ENCODE peak calls at places on chromosomes 11 and 22, in seven cellular contexts. Q is endodermal cell, F is OCI-LY7, R is prostate gland, W is colonic mucosa, G is H9, A is Peyer's patch. S is an unnamed sample. For H3K4me1, the result is how much of the 10 kb centered on the place peaks cover.

GRCh38 chr11:114447444-114447843 is 8.2 kb downstream of the REXO2 start:
- DNase-seq in R (no peak), G (no peak), Q (no peak), A (no peak), W (no peak), F (no peak), S (no peak)

GRCh38 chr11:34977039-34977906 is 60.9 kb downstream of the PDHX start:
- DNase-seq in Q (no peak), A (no peak), R (no peak), G (no peak), W (no peak), F (no peak), S (no peak)

GRCh38 chr11:96781082-96781481 is 391.3 kb downstream of the JRKL start:
- DNase-seq in F (no peak), R (no peak), Q (no peak), G (no peak), W (no peak), A (no peak), S (no peak)

GRCh38 chr11:76119032-76119431 is 87.3 kb downstream of the WNT11 start:
- DNase-seq in Q (no peak), F (no peak), R (no peak), W (no peak), A (no peak), G (no peak), S (no peak)

GRCh38 chr11:57648791-57649735 is 649 bp downstream of the YPEL4 start:
- DNase-seq in F (peak), A (no peak), G (peak), W (no peak), R (no peak), Q (peak), S (no peak)

GRCh38 chr11:6418958-6419611 is at the start of gene APBB1:
- DNase-seq in R (peak), Q (no peak), G (peak), A (peak), W (peak), F (peak), S (peak)

GRCh38 chr11:134040386-134041297 is 28.2 kb upstream of the JAM3 start:
- DNase-seq in F (no peak), G (no peak), A (no peak), Q (no peak), R (no peak), W (no peak), S (no peak)

GRCh38 chr22:35315141-35315854 is 15.6 kb downstream of the TOM1 start:
- DNase-seq in G (no peak), R (peak), F (no peak), W (no peak), Q (no peak), A (no peak), S (peak)

GRCh38 chr11:1323779-1324178 is 14.3 kb upstream of the TOLLIP start:
- DNase-seq in W (no peak), A (no peak), F (no peak), Q (no peak), G (no peak), R (no peak), S (no peak)

GRCh38 chr11:46491661-46492331 is 100.2 kb upstream of the CHRM4 start:
- DNase-seq in W (no peak), A (no peak), G (no peak), F (no peak), Q (no peak), R (no peak), S (no peak)

GRCh38 chr11:28976801-28977145 is 868.6 kb downstream of the METTL15 start:
- DNase-seq in G (no peak), Q (no peak), A (no peak), F (no peak), R (no peak), W (no peak), S (peak)

GRCh38 chr22:19615001-19615461 is 90.8 kb upstream of the CLDN5 start:
- DNase-seq in R (no peak), G (no peak), A (no peak), F (peak), Q (no peak), W (no peak), S (no peak)

GRCh38 chr11:64237484-64237951 is 3.1 kb downstream of the VEGFB start:
- DNase-seq in Q (no peak), R (peak), A (no peak), W (peak), G (no peak), F (no peak), S (no peak)

GRCh38 chr11:40689823-40690222 is 769.6 kb downstream of the LRRC4C start:
- DNase-seq in G (no peak), F (no peak), W (no peak), R (no peak), Q (no peak), A (no peak), S (no peak)

GRCh38 chr11:69326622-69327219 is 32.8 kb downstream of the MYEOV start:
- DNase-seq in Q (peak), W (peak), R (no peak), F (no peak), A (no peak), G (peak), S (no peak)

GRCh38 chr11:32391965-32392553 is 43.3 kb downstream of the WT1 start:
- DNase-seq in A (no peak), G (no peak), R (no peak), F (no peak), W (no peak), Q (no peak), S (no peak)

GRCh38 chr11:14356342-14356741 is 2.6 kb downstream of the RRAS2 start:
- DNase-seq in F (no peak), A (no peak), R (no peak), G (no peak), W (no peak), Q (no peak), S (no peak)

GRCh38 chr11:129145276-129145675 is 46.8 kb downstream of the ARHGAP32 start:
- DNase-seq in G (no peak), Q (no peak), A (no peak), W (no peak), F (no peak), R (no peak), S (no peak)

GRCh38 chr11:123683616-123684170 is 29.3 kb upstream of the SCN3B start:
- DNase-seq in W (no peak), R (no peak), Q (no peak), G (no peak), A (no peak), F (no peak), S (no peak)

GRCh38 chr22:29385305-29385704 is 3.1 kb downstream of the AP1B1 start:
- DNase-seq in R (no peak), A (no peak), F (no peak), G (no peak), Q (no peak), W (no peak), S (no peak)

GRCh38 chr11:35662061-35662648 is 420 bp upstream of the TRIM44 start:
- DNase-seq in G (no peak), R (no peak), Q (no peak), A (peak), W (no peak), F (no peak), S (peak)

GRCh38 chr22:43109921-43110443 is 568 bp upstream of the BIK start:
- DNase-seq in R (no peak), G (peak), A (no peak), W (no peak), Q (peak), F (no peak), S (no peak)

GRCh38 chr22:31210830-31211503 is 1.1 kb upstream of the LIMK2 start:
- DNase-seq in Q (no peak), R (no peak), F (no peak), W (no peak), A (peak), G (no peak), S (peak)

GRCh38 chr11:95451261-95451660 is 220.3 kb upstream of the SESN3 start:
- DNase-seq in W (no peak), R (no peak), F (no peak), A (no peak), Q (no peak), G (no peak), S (no peak)

GRCh38 chr11:94774345-94774744 is 6.2 kb downstream of the AMOTL1 start:
- DNase-seq in R (no peak), W (no peak), G (no peak), A (no peak), Q (no peak), F (no peak), S (no peak)

GRCh38 chr22:50118557-50119168 is 28.9 kb downstream of the MOV10L1 start:
- DNase-seq in A (no peak), W (no peak), R (no peak), G (no peak), F (no peak), Q (no peak), S (no peak)

GRCh38 chr22:24441406-24442351 is 14.3 kb downstream of the ADORA2A start:
- DNase-seq in F (no peak), Q (peak), A (no peak), R (no peak), W (no peak), G (no peak), S (no peak)

GRCh38 chr11:12088047-12088481 is 22.3 kb upstream of the MICAL2 start:
- DNase-seq in F (no peak), A (no peak), G (no peak), Q (no peak), R (peak), W (peak), S (no peak)

GRCh38 chr11:8081591-8082021 is 595 bp downstream of the TUB start:
- DNase-seq in A (no peak), W (no peak), G (no peak), R (no peak), F (no peak), Q (no peak), S (peak)

GRCh38 chr11:12765428-12765827 is 91.2 kb downstream of the TEAD1 start:
- DNase-seq in G (no peak), F (peak), W (peak), Q (no peak), R (no peak), A (no peak), S (no peak)

GRCh38 chr11:61754534-61755482 is 2.4 kb downstream of the MYRF start:
- DNase-seq in W (no peak), G (no peak), R (no peak), A (no peak), Q (peak), F (no peak), S (no peak)

GRCh38 chr11:111978028-111978771 is 41.1 kb downstream of the DIXDC1 start:
- DNase-seq in A (no peak), Q (peak), R (peak), G (peak), F (no peak), W (peak), S (peak)

DNA sequence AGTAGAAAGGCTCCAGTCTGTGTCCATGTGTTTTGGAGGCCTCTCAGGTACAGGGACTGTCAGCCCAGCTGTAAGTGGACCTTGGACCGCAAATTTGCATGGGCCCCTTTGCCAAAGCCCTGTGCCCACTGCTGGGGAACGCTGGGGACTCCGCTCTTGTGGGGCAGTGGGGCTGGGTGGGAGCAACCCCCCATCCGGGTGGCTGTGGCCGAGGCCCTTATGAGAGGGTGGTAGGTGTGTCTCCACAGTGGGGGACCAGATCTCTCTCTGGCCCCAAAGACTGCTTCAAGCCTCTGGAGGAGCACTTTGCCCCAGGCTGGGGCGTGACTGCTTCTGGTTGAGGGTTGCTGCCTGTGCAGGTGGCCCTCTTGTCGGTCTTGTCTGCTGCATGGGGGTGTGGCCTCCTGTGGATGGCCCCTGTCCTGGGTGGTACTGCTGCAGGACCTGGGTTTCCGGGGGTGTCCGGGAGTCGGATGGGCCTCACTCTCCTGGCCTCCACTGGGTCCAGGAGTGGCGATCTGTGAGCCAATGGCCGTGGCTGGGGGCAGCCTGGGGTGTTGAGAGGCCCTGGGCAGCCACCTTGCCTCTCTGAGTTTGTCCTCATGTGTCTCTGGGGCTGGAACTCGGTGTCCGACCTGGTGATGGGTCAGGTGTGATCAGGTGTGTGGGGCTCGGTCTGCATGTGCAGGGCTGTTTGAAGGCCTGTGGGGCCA is 15.9 kb downstream of the KCNQ1 start:
- DNase-seq in R (no peak), F (no peak), Q (no peak), G (no peak), W (peak), A (no peak), S (peak)
- H3K4me1 ChIP-seq in R (under half), F (under half), Q (under half), G (under half), W (under half), A (under half), S (under half)

GRCh38 chr11:47552086-47552580 is 799 bp downstream of the CELF1 start:
- DNase-seq in Q (peak), W (peak), R (no peak), A (peak), F (peak), G (peak), S (peak)

GRCh38 chr11:47551086-47551485 is 1.8 kb downstream of the CELF1 start:
- DNase-seq in A (no peak), Q (no peak), W (no peak), G (no peak), F (peak), R (no peak), S (no peak)

GRCh38 chr11:47550288-47551052 is 2.5 kb downstream of the CELF1 start:
- DNase-seq in W (no peak), R (no peak), Q (no peak), G (no peak), F (peak), A (no peak), S (no peak)

GRCh38 chr11:47552581-47553416 is at the start of gene CELF1:
- DNase-seq in A (peak), F (peak), G (peak), Q (peak), W (peak), R (peak), S (peak)

DNA sequence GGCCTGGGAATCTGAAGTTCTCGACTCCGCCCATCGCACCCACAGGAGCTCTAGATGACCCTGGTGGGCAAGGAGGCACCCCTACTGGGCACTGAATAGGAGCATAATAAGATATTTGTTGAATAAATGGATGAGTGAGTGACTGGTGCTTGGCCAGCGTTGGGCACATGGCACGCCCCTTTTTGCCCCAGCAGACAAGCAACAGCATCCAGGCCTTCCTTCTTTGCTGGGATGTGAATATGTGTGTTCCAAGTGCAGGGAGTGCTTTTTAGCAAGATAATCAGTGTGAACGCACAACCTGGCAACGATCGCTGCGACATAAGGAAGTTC is 450 bp upstream of the CELF1 start:
- DNase-seq in A (no peak), Q (no peak), W (no peak), F (no peak), R (no peak), G (no peak), S (no peak)
- H3K4me1 ChIP-seq in A (under half), Q (under half), W (under half), F (under half), R (under half), G (under half), S (under half)

DNA sequence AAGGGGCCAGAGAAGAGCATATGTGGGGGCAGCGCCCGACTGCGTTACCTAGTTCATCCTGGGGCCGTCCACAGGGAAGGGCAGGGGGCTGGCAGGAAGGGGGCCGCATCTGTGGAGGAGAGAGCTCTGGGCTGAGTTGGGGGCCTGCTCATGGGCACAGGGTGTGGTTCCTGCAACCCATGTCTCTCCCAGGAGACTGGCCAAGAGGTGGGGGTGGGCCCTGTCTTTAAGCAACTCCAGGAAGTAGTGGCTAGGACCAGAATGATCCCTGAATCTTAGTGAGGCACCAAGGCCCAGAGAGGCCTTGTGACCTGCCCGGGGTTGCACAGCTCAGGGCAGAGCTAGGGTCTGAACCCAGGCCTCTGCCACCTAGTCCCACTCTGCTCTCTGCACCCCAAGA is 21.9 kb downstream of the CSNK1E start:
- DNase-seq in W (no peak), G (no peak), A (no peak), R (no peak), Q (no peak), F (no peak), S (no peak)
- H3K4me1 ChIP-seq in W (under half), G (under half), A (under half), R (under half), Q (under half), F (under half), S (under half)

DNA sequence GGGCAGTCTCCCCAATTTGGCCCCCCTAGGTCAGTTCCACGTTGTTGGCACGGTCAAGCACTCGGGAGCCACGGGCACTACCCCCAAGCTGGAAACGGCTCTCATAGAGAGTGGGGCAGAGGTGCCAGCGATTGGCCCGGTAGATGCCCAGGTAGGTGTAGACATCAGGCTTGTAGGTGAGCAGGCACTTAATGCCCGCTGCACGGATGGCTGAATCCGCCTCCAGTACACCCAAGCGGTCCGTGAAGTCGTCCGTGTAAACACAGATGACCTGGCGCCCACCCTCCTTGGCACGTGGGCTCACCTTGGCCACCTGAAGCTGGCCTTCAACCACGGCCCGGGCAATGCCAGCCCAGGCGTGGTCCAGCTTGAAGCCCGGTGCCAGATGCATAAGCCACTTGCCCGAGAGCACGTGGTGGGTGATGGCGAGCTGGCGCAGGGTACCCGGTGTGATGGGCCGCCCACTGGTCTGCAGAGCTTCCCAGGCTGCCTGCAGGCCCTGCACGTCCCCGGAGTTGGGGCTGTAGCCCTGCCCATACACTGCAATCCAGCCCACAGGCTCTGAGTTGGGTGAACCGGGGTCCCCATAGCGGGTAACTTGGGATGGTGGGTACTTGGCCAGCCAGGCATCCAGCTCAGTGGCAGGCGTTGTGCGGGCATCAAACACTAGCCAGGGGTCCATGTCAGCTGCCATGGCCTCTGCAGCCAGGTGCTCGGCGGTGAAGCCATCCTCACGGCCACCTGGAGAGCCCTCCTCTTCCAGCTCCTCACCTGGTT is 1.2 kb downstream of the C11orf68 start:
- DNase-seq in W (no peak), G (no peak), R (no peak), F (no peak), A (no peak), Q (peak), S (peak)
- H3K4me1 ChIP-seq in W (under half), G (under half), R (under half), F (under half), A (under half), Q (under half), S (under half)

GRCh38 chr11:85742348-85742747 is 56.4 kb upstream of the CCDC89 start:
- DNase-seq in W (no peak), R (no peak), Q (no peak), G (no peak), F (no peak), A (no peak), S (no peak)
- H3K4me1 ChIP-seq in W (under half), R (under half), Q (under half), G (under half), F (under half), A (under half), S (under half)

S was measured in thyroid gland.